ENCODE peak calls at places on chromosomes 5 and 9, in eight cellular contexts. I is transverse colon, P is A549, W is testis, K is breast epithelium, V is gastrocnemius medialis, X is upper lobe of left lung, H is thyroid gland. Y is an unnamed sample.
A peak's percentile ranks its signal among the peaks of the same experiment; 100 is the strongest.

GRCh38 chr5:16160706-16161105 is 18.9 kb downstream of the MARCHF11 start:
- DNase-seq in V (no peak), I (no peak), P (peak; percentile 20), H (no peak), W (peak; percentile 44), K (no peak), X (no peak), Y (peak; percentile 60)

GRCh38 chr5:55072668-55073067 is 29.8 kb upstream of the GZMA start:
- DNase-seq in K (no peak), V (no peak), I (no peak), W (no peak), X (no peak), H (no peak), P (no peak), Y (no peak)

GRCh38 chr5:2534251-2534650 is 217.2 kb downstream of the IRX2 start:
- DNase-seq in K (no peak), I (no peak), H (no peak), W (no peak), V (no peak), X (no peak), P (no peak), Y (no peak)

GRCh38 chr5:68460147-68460760 is 244.7 kb downstream of the PIK3R1 start:
- DNase-seq in V (no peak), I (peak; percentile 26), K (no peak), H (peak; percentile 34), W (peak; percentile 58), P (peak; percentile 12), X (no peak), Y (peak; percentile 89)

GRCh38 chr5:83374547-83374946 is 97.0 kb upstream of the VCAN start:
- DNase-seq in I (no peak), H (no peak), K (no peak), P (no peak), V (no peak), W (no peak), X (no peak), Y (no peak)

GRCh38 chr5:149310947-149311675 is 34.2 kb upstream of the GRPEL2 start:
- DNase-seq in I (no peak), H (peak; percentile 29), P (no peak), V (no peak), W (no peak), K (no peak), X (no peak), Y (peak; percentile 15)

GRCh38 chr5:56569051-56569450 is 246.3 kb upstream of the MAP3K1 start:
- DNase-seq in V (no peak), I (no peak), H (no peak), P (no peak), X (no peak), W (no peak), K (no peak), Y (no peak)

GRCh38 chr5:115588640-115589039 is 13.6 kb downstream of the TICAM2 start:
- DNase-seq in I (no peak), P (no peak), H (no peak), W (no peak), K (no peak), X (no peak), V (no peak), Y (no peak)

GRCh38 chr9:77547113-77547731 is 100.9 kb downstream of the GNA14 start:
- DNase-seq in H (no peak), P (no peak), K (no peak), I (no peak), X (no peak), W (no peak), V (no peak), Y (no peak)

GRCh38 chr5:50553560-50553984 is 112.5 kb upstream of the EMB start:
- DNase-seq in H (peak; percentile 52), W (no peak), I (no peak), X (no peak), V (no peak), K (peak; percentile 52), P (no peak), Y (no peak)

GRCh38 chr9:38287420-38287985 is 105.0 kb upstream of the ALDH1B1 start:
- DNase-seq in I (no peak), K (no peak), W (no peak), P (no peak), V (no peak), X (no peak), H (no peak), Y (no peak)

GRCh38 chr5:141149812-141150211 is at the start of gene PCDHB6:
- DNase-seq in H (no peak), V (no peak), I (no peak), K (no peak), W (peak; percentile 74), X (no peak), P (peak; percentile 45), Y (no peak)

GRCh38 chr5:38719916-38720315 is 125.9 kb upstream of the OSMR start:
- DNase-seq in H (no peak), I (no peak), W (no peak), P (no peak), V (no peak), X (no peak), K (no peak), Y (no peak)

GRCh38 chr9:116154976-116155699 is 1.5 kb downstream of the PAPPA start:
- DNase-seq in I (no peak), W (peak; percentile 58), V (no peak), K (no peak), P (no peak), H (no peak), X (peak; percentile 35), Y (peak; percentile 21)

GRCh38 chr5:139131881-139132480 is 66.2 kb downstream of the SIL1 start:
- DNase-seq in I (no peak), P (no peak), H (no peak), W (no peak), V (no peak), X (no peak), K (no peak), Y (no peak)

GRCh38 chr5:110880413-110880812 is 141.6 kb downstream of the SLC25A46 start:
- DNase-seq in X (no peak), I (no peak), P (no peak), V (no peak), W (no peak), H (peak; percentile 75), K (no peak), Y (no peak)

GRCh38 chr9:100486479-100487176 is 13.7 kb downstream of the TMEFF1 start:
- DNase-seq in P (no peak), I (no peak), V (no peak), X (no peak), W (no peak), K (no peak), H (no peak), Y (no peak)

GRCh38 chr5:109656829-109657228 is 32.9 kb upstream of the MAN2A1 start:
- DNase-seq in K (no peak), P (no peak), V (peak; percentile 30), W (peak; percentile 63), H (no peak), I (peak; percentile 32), X (no peak), Y (peak; percentile 13)

GRCh38 chr9:97505845-97506244 is 4.4 kb downstream of the TMOD1 start:
- DNase-seq in W (no peak), V (no peak), H (no peak), I (no peak), P (no peak), X (no peak), K (no peak), Y (no peak)
- TF ChIP-seq POLR2A in W (no peak), V (no peak), H (no peak), I (no peak), P (no peak), X (no peak), K (no peak), Y (no peak)

GRCh38 chr5:62097361-62097760 is 208.6 kb upstream of the KIF2A start:
- DNase-seq in H (no peak), P (no peak), V (no peak), K (no peak), I (no peak), X (no peak), W (no peak), Y (no peak)
- TF ChIP-seq POLR2A in H (no peak), P (no peak), V (no peak), K (no peak), I (no peak), X (no peak), W (no peak), Y (no peak)

GRCh38 chr5:96300986-96301385 is 132.1 kb downstream of the PCSK1 start:
- DNase-seq in H (no peak), V (no peak), I (no peak), K (no peak), W (no peak), X (no peak), P (no peak), Y (no peak)

GRCh38 chr5:96294887-96295209 is 138.2 kb downstream of the PCSK1 start:
- DNase-seq in X (no peak), I (no peak), V (no peak), P (no peak), W (no peak), H (no peak), K (no peak), Y (no peak)

GRCh38 chr5:96293966-96294886 is 138.8 kb downstream of the PCSK1 start:
- DNase-seq in X (no peak), H (no peak), V (no peak), K (no peak), P (no peak), I (no peak), W (no peak), Y (no peak)

GRCh38 chr5:96297867-96298266 is 135.2 kb downstream of the PCSK1 start:
- DNase-seq in W (no peak), K (no peak), H (no peak), P (no peak), V (no peak), X (no peak), I (no peak), Y (no peak)

DNA sequence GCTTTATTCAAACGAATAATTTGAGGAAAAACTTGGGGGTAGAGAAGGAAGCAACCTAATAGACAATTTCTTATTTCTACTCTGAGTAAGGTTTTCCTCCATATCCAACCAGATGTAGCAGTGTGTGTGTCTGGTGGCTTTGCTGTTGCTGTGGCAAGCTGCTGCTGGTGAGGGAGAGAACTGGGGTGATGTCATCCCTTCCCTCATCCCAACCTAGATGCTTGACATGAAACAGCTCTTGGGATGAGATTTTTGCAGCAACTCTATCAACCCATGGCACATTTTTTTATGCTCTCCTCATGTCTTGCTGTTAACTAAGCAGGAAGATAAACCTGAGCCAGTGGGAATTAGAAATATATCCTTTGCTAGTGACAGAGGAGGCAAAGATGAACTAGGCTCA is 135.8 kb downstream of the PCSK1 start:
- DNase-seq in H (no peak), P (no peak), K (no peak), W (no peak), I (no peak), X (no peak), V (no peak), Y (no peak)
- TF ChIP-seq POLR2A in H (no peak), P (no peak), K (no peak), W (no peak), I (no peak), X (no peak), V (no peak), Y (no peak)

DNA sequence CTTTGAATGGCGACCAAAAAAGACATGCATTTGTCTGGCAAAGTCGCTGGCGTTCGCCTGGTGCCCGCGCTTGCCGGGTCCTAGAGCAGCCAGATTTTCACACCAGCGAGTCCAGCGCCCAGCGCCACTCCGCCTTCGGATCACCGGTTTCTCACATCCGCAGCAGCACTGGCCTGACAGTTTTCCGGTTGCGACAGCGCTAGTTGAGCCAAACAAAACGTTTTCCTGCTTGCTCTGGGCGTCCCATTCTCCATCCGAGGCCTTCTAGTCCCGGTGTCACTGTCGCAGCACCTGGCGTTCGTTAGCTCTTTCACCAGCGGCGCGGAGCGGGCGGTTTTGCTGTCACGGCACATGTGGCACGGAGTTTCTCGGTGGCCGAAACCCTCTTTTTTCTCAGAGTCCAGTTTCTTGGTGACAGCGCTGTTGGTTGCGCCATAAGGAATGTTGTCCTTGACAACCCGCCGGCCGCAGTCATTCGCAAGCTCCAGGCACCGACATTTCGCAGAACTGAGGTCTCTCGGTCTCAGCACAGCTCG is 48.0 kb downstream of the ANXA2R start:
- DNase-seq in P (peak; percentile 57), V (peak; percentile 64), K (peak; percentile 68), I (peak; percentile 80), W (peak; percentile 67), H (peak; percentile 64), X (peak; percentile 90), Y (peak; percentile 86)
- TF ChIP-seq POLR2A in P (peak; percentile 7), V (peak; percentile 52), K (peak; percentile 51), I (peak; percentile 85), W (no peak), H (no peak), X (no peak), Y (peak; percentile 92)